ENCODE peak calls at places on chromosomes 12 and 14, in eight cellular contexts. G, T, Y, L, K, C, F and I are unnamed samples.

GRCh38 chr12:131188131-131189050 is 234.7 kb downstream of the ADGRD1 start:
- DNase-seq in K (no peak), G (no peak), L (no peak), Y (no peak), T (no peak), F (no peak), C (no peak), I (peak)

GRCh38 chr12:40820794-40821484 is 128.7 kb downstream of the CNTN1 start:
- DNase-seq in K (no peak), F (no peak), C (no peak), T (no peak), G (no peak), L (no peak), Y (no peak), I (no peak)

GRCh38 chr12:28130625-28131598 is 59.3 kb upstream of the CCDC91 start:
- DNase-seq in F (peak), K (no peak), T (peak), L (no peak), G (no peak), C (no peak), Y (no peak), I (no peak)

GRCh38 chr12:107377596-107378385 is 284.4 kb upstream of the CRY1 start:
- DNase-seq in T (no peak), F (no peak), C (no peak), K (no peak), Y (no peak), G (no peak), L (no peak), I (no peak)

GRCh38 chr12:58608711-58609110 is 311.6 kb downstream of the LRIG3 start:
- DNase-seq in F (no peak), K (no peak), G (no peak), T (no peak), C (no peak), Y (no peak), L (no peak), I (no peak)

GRCh38 chr12:7162691-7163114 is 26.8 kb upstream of the PEX5 start:
- DNase-seq in K (no peak), Y (peak), T (peak), L (peak), F (peak), C (peak), G (peak), I (no peak)

GRCh38 chr12:53978477-53979356 is 4.0 kb upstream of the HOTAIR start:
- DNase-seq in K (no peak), F (no peak), L (no peak), C (no peak), Y (no peak), T (no peak), G (no peak), I (no peak)

GRCh38 chr14:106094654-106095189 is 568.3 kb downstream of the TMEM121 start:
- DNase-seq in F (no peak), T (no peak), K (no peak), G (no peak), L (peak), Y (peak), C (no peak), I (peak)

GRCh38 chr14:55256586-55256985 is 14.6 kb upstream of the FBXO34 start:
- DNase-seq in L (no peak), Y (no peak), F (no peak), C (no peak), T (no peak), G (no peak), K (no peak), I (no peak)

GRCh38 chr12:62660763-62661162 is 194.1 kb downstream of the MON2 start:
- DNase-seq in K (no peak), L (no peak), Y (no peak), T (no peak), G (no peak), C (no peak), F (no peak), I (no peak)

GRCh38 chr14:99157246-99157645 is 114.8 kb downstream of the BCL11B start:
- DNase-seq in L (peak), T (no peak), F (no peak), Y (no peak), C (no peak), G (no peak), K (no peak), I (no peak)

GRCh38 chr12:42299392-42300308 is 26.2 kb downstream of the ZCRB1 start:
- DNase-seq in C (peak), Y (peak), K (no peak), G (no peak), T (no peak), L (no peak), F (no peak), I (no peak)

GRCh38 chr12:92085483-92086040 is 60.1 kb downstream of the BTG1 start:
- DNase-seq in K (no peak), L (no peak), T (no peak), F (no peak), C (no peak), Y (no peak), G (no peak), I (no peak)

GRCh38 chr14:105881021-105881930 is 354.9 kb downstream of the TMEM121 start:
- DNase-seq in L (peak), Y (no peak), C (no peak), G (no peak), T (no peak), K (no peak), F (peak), I (no peak)

GRCh38 chr12:116138781-116139180 is 138.7 kb downstream of the MED13L start:
- DNase-seq in Y (no peak), L (no peak), T (no peak), F (no peak), G (no peak), C (no peak), K (no peak), I (no peak)

GRCh38 chr12:27573972-27574371 is 50.0 kb downstream of the PPFIBP1 start:
- DNase-seq in F (no peak), G (peak), Y (no peak), T (no peak), K (no peak), C (no peak), L (no peak), I (no peak)

GRCh38 chr12:53217049-53217929 is 10.2 kb upstream of the ITGB7 start:
- DNase-seq in K (no peak), Y (peak), G (no peak), T (no peak), F (no peak), C (no peak), L (peak), I (no peak)

GRCh38 chr12:50537538-50537919 is 32.7 kb downstream of the DIP2B start:
- DNase-seq in K (no peak), C (no peak), T (peak), L (peak), G (peak), F (no peak), Y (no peak), I (no peak)

GRCh38 chr12:97552410-97553050 is 89.9 kb downstream of the RMST start:
- DNase-seq in C (no peak), Y (no peak), F (no peak), G (no peak), T (no peak), K (no peak), L (no peak), I (no peak)